ENCODE peak calls at places on chromosomes 7 and 10, in nine cellular contexts. N is A549; Q is fibroblast of the aortic adventitia; W is IMR-90; T is GM13976; M is MCF 10A; L is CD4-positive, alpha-beta T cell; F is brain microvascular endothelial cell; Z is tibial nerve. A is an unnamed sample.

GRCh38 chr7:29723599-29723998 is 82.7 kb upstream of the WIPF3 start:
- DNase-seq in N (no peak), Q (peak; percentile 59), W (peak; percentile 15), T (no peak), M (peak; percentile 8), L (no peak), F (peak; percentile 25), Z (no peak), A (no peak)

GRCh38 chr10:71712572-71713134 is 6.9 kb downstream of the C10orf105 start:
- DNase-seq in N (no peak), Q (no peak), W (no peak), T (no peak), M (no peak), L (no peak), F (no peak), Z (no peak), A (no peak)

GRCh38 chr7:23713285-23714235 is 3.5 kb downstream of the STK31 start:
- DNase-seq in N (no peak), Q (peak; percentile 83), W (peak; percentile 90), T (no peak), M (peak; percentile 60), L (no peak), F (peak; percentile 75), Z (no peak), A (no peak)

GRCh38 chr10:48439581-48440041 is 133.1 kb downstream of the MAPK8 start:
- DNase-seq in N (no peak), Q (peak; percentile 33), W (peak; percentile 27), T (no peak), M (no peak), L (no peak), F (no peak), Z (no peak), A (no peak)

GRCh38 chr10:18098201-18098600 is 42.0 kb upstream of the CACNB2 start:
- DNase-seq in N (no peak), Q (no peak), W (no peak), T (no peak), M (no peak), L (no peak), F (no peak), Z (no peak), A (no peak)

GRCh38 chr7:101936612-101937231 is 119.3 kb downstream of the CUX1 start:
- DNase-seq in N (no peak), Q (peak; percentile 67), W (peak; percentile 33), T (peak; percentile 18), M (no peak), L (no peak), F (no peak), Z (no peak), A (no peak)

GRCh38 chr10:32985781-32986350 is 27.8 kb upstream of the ITGB1 start:
- DNase-seq in N (no peak), Q (peak; percentile 87), W (peak; percentile 91), T (no peak), M (peak; percentile 83), L (no peak), F (peak; percentile 83), Z (no peak), A (no peak)

GRCh38 chr7:128197586-128197985 is 43.5 kb upstream of the LEP start:
- DNase-seq in N (no peak), Q (no peak), W (peak; percentile 8), T (no peak), M (no peak), L (no peak), F (no peak), Z (no peak), A (no peak)

GRCh38 chr10:88881335-88881734 is 1.3 kb downstream of the STAMBPL1 start:
- DNase-seq in N (no peak), Q (no peak), W (no peak), T (no peak), M (peak; percentile 18), L (no peak), F (no peak), Z (no peak), A (no peak)

GRCh38 chr10:88883443-88883799 is 3.4 kb downstream of the STAMBPL1 start:
- DNase-seq in N (no peak), Q (no peak), W (no peak), T (no peak), M (peak; percentile 2), L (no peak), F (no peak), Z (no peak), A (no peak)

GRCh38 chr10:88879754-88880286 is at the start of gene STAMBPL1:
- DNase-seq in N (peak; percentile 56), Q (no peak), W (no peak), T (no peak), M (peak; percentile 1), L (no peak), F (no peak), Z (no peak), A (no peak)

GRCh38 chr10:88881922-88882645 is 2.0 kb downstream of the STAMBPL1 start:
- DNase-seq in N (no peak), Q (no peak), W (no peak), T (no peak), M (peak; percentile 13), L (no peak), F (no peak), Z (no peak), A (no peak)

DNA sequence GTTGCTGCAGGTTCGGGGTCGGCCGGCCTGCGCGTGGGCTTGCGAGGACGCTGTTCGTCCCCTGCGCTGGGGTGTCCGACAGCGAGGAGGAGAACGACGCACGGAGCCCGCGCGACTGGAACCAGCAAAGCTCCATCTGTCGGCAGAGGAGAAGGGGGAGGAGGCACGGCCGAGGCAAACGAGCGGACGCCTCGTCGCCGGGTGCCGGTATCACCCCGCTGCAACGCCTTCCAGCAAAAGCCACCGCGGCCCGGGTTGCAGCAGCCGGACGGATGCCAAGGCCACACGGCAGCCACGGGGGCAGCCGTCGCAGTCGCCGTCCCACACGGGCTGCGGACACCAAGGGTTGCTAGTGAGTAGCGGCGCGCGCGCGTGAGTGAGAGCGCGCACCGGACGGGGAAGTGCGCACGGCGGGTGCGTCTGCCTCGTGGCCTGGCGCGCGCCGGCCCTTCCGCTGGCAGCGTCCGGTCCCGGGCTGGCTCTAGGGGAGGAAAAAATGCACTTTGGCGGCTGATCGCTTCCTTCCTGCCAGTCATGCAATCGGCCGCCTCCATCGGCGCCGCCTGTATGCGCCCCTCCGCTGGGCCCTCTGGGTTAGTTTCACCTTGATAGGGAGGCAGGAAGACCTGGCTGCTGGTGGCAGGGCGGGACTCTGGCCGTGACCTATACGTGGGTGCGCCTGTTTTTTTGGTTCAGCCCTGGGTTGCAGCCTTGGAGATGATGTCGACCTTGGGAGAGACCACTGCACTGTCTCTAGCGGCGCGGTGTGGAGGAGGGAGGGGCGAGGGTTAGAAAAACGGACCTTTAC is 446 bp downstream of the STAMBPL1 start:
- DNase-seq in N (peak; percentile 69), Q (peak; percentile 79), W (peak; percentile 80), T (peak; percentile 81), M (peak; percentile 84), L (peak; percentile 65), F (peak; percentile 62), Z (peak; percentile 70), A (peak; percentile 62)
- TF ChIP-seq CTCF in N (peak; percentile 37), Q (peak; percentile 31), W (peak; percentile 21), T (peak; percentile 38), M (no peak), L (peak; percentile 15), F (peak; percentile 48), Z (no peak), A (peak; percentile 43)

GRCh38 chr10:34260904-34261303 is 554.2 kb downstream of the PARD3 start:
- DNase-seq in N (no peak), Q (no peak), W (no peak), T (no peak), M (no peak), L (no peak), F (no peak), Z (no peak), A (no peak)

DNA sequence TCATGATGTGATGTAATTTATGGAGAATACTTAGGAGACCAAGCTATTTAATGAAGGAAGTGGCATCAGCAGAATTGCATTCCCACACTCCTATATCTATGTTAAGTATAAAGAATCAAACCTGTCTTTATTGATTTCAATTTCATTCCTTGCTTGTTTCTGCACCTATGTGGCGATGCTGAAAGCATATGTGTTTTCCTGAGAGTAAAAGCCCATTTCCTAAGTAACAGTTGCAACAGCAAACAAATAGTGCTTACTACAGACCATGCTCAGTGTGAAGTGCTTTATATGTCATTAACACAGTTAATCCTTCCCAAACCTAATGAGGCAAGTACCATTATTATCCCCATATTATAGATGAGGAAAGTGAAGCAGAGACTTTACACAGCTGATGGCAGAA is 552.1 kb downstream of the PARD3 start:
- DNase-seq in N (no peak), Q (no peak), W (no peak), T (no peak), M (no peak), L (no peak), F (no peak), Z (no peak), A (no peak)
- TF ChIP-seq CTCF in N (peak; percentile 35), Q (no peak), W (no peak), T (no peak), M (no peak), L (no peak), F (peak; percentile 55), Z (no peak), A (no peak)

GRCh38 chr10:77874872-77875271 is 51.7 kb downstream of the DLG5 start:
- DNase-seq in N (no peak), Q (no peak), W (no peak), T (no peak), M (no peak), L (no peak), F (no peak), Z (no peak), A (no peak)

GRCh38 chr10:77879710-77880109 is 46.8 kb downstream of the DLG5 start:
- DNase-seq in N (no peak), Q (no peak), W (no peak), T (no peak), M (no peak), L (no peak), F (no peak), Z (no peak), A (no peak)

GRCh38 chr10:77879065-77879464 is 47.5 kb downstream of the DLG5 start:
- DNase-seq in N (no peak), Q (no peak), W (no peak), T (no peak), M (no peak), L (no peak), F (no peak), Z (no peak), A (no peak)

GRCh38 chr10:77875730-77876129 is 50.8 kb downstream of the DLG5 start:
- DNase-seq in N (no peak), Q (no peak), W (no peak), T (no peak), M (no peak), L (no peak), F (no peak), Z (no peak), A (no peak)

GRCh38 chr10:77877461-77878344 is 48.9 kb downstream of the DLG5 start:
- DNase-seq in N (no peak), Q (peak; percentile 49), W (peak; percentile 82), T (peak; percentile 59), M (peak; percentile 76), L (no peak), F (peak; percentile 44), Z (no peak), A (peak; percentile 22)
- TF ChIP-seq CTCF in N (no peak), Q (no peak), W (no peak), T (no peak), M (no peak), L (no peak), F (peak; percentile 15), Z (no peak), A (no peak)

GRCh38 chr10:69628876-69629275 is 1.2 kb upstream of the FAM241B start:
- DNase-seq in N (no peak), Q (no peak), W (no peak), T (no peak), M (no peak), L (no peak), F (no peak), Z (no peak), A (no peak)

GRCh38 chr10:69629519-69629896 is 539 bp upstream of the FAM241B start:
- DNase-seq in N (no peak), Q (no peak), W (no peak), T (no peak), M (no peak), L (no peak), F (no peak), Z (no peak), A (no peak)

GRCh38 chr10:69630651-69631400 is 779 bp downstream of the FAM241B start:
- DNase-seq in N (no peak), Q (no peak), W (no peak), T (no peak), M (no peak), L (no peak), F (no peak), Z (no peak), A (no peak)

GRCh38 chr10:69631566-69631965 is 1.5 kb downstream of the FAM241B start:
- DNase-seq in N (no peak), Q (no peak), W (no peak), T (no peak), M (no peak), L (no peak), F (no peak), Z (no peak), A (no peak)

DNA sequence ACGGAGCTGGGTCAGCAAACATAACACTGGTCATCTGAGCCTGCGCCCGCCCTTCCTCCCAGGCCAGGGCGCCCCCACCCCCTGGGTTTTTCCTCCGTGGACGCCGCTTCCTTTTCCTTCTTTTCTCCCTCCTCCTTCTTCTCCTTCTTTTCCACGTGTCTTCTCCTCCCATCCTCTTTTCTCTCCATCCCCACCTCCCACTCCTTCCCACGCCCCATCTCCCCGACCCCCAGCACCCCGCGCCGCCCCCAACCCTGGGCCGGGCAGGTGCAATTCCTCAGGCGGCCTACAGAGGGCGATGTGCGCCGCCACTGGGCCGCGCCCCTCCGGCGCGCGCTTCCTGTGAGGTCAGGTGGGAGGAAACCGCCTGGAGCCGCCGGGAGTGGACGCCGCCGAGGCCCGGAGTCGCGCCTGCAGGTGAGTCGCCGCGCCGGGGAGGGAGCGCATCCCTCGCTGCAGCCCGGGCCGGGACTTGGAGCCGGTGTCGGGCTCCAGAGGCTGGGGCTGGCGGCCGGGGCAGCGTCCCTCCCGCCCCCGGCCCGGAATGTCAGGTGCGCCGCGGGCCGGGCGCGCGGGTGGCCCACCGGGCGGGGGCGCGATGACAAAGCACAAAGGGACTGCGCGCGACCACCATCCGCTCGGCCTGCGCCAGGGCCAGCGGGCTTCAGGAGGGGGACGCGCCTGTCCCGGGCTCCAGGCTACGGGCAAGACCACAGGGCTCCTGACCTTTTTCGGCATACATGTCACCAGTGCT is at the start of gene FAM241B:
- DNase-seq in N (peak; percentile 82), Q (no peak), W (peak; percentile 5), T (peak; percentile 91), M (peak; percentile 63), L (peak; percentile 65), F (no peak), Z (peak; percentile 17), A (peak; percentile 76)
- TF ChIP-seq CTCF in N (peak; percentile 89), Q (peak; percentile 72), W (peak; percentile 59), T (peak; percentile 87), M (peak; percentile 99), L (peak; percentile 100), F (peak; percentile 74), Z (peak; percentile 98), A (peak; percentile 100)

A was measured in neural crest cell.